ENCODE peak calls at places on chromosome 16, in five cellular contexts. D is activated CD4-positive, alpha-beta T cell treated with anti-CD3 and anti-CD28 coated beads, Interleukin-2, amount 10 ng/mL, durations not matched to agents 24 days and 14 days; B is pulmonary artery endothelial cell; L is A549; F is NCI-H460. C is an unnamed sample.

GRCh38 chr16:56691885-56692284 is 9.6 kb downstream of the MT1X start:
- DNase-seq in D (no peak), B (no peak), L (peak), F (no peak), C (peak)

GRCh38 chr16:29806096-29806579 is at the start of gene MAZ:
- DNase-seq in D (peak), B (no peak), L (no peak), F (no peak), C (peak)

GRCh38 chr16:51834131-51834530 is 683.1 kb upstream of the SALL1 start:
- DNase-seq in D (no peak), B (no peak), L (no peak), F (no peak), C (no peak)

GRCh38 chr16:85372627-85373372 is 240.3 kb upstream of the GSE1 start:
- DNase-seq in D (peak), B (no peak), L (no peak), F (no peak), C (no peak)

GRCh38 chr16:89722392-89723278 is 1.3 kb downstream of the ZNF276 start:
- DNase-seq in D (peak), B (no peak), L (no peak), F (peak), C (no peak)

GRCh38 chr16:50591209-50591608 is 43.0 kb downstream of the NKD1 start:
- DNase-seq in D (no peak), B (no peak), L (no peak), F (no peak), C (no peak)

GRCh38 chr16:86211800-86212199 is 298.5 kb upstream of the FOXF1 start:
- DNase-seq in D (no peak), B (no peak), L (no peak), F (no peak), C (no peak)

GRCh38 chr16:81549547-81550411 is 105.2 kb downstream of the CMIP start:
- DNase-seq in D (no peak), B (no peak), L (no peak), F (no peak), C (no peak)

GRCh38 chr16:82653550-82654511 is 27.1 kb downstream of the CDH13 start:
- DNase-seq in D (peak), B (peak), L (peak), F (peak), C (peak)

GRCh38 chr16:67100569-67101300 is 9.0 kb upstream of the PHAF1 start:
- DNase-seq in D (no peak), B (no peak), L (peak), F (peak), C (no peak)

C was measured in COLO829.